ENCODE peak calls at places on chromosomes 13 and 19, in five cellular contexts. O is H1, F is NT2/D1, A is HepG2, X is GM12878. B is an unnamed sample.
A peak's percentile ranks its signal among the peaks of the same experiment; 100 is the strongest.

GRCh38 chr19:33064117-33064777 is 441 bp downstream of the RHPN2 start:
- DNase-seq in O (no peak), F (no peak), A (no peak), X (no peak), B (peak; percentile 44)

GRCh38 chr19:44696939-44697669 is 1.8 kb upstream of the CEACAM16 start:
- DNase-seq in O (no peak), F (no peak), A (no peak), X (no peak), B (no peak)

GRCh38 chr19:355134-355533 is 10.5 kb upstream of the MIER2 start:
- DNase-seq in O (no peak), F (no peak), A (no peak), X (no peak), B (no peak)

GRCh38 chr13:32426191-32426980 is 1.5 kb downstream of the N4BP2L1 start:
- DNase-seq in O (no peak), F (no peak), A (no peak), X (peak; percentile 73), B (no peak)

GRCh38 chr13:84925443-84925842 is 873.8 kb downstream of the SLITRK6 start:
- DNase-seq in O (no peak), F (no peak), A (no peak), X (no peak), B (no peak)

GRCh38 chr13:80168089-80168850 is 172.7 kb downstream of the SPRY2 start:
- DNase-seq in O (no peak), F (no peak), A (no peak), X (no peak), B (no peak)

GRCh38 chr13:106468948-106469590 is 66.4 kb downstream of the EFNB2 start:
- DNase-seq in O (no peak), F (no peak), A (no peak), X (no peak), B (no peak)

GRCh38 chr19:46602392-46603194 is 1.5 kb downstream of the CALM3 start:
- DNase-seq in O (no peak), F (no peak), A (no peak), X (no peak), B (peak; percentile 10)

GRCh38 chr13:50386527-50387123 is 371.4 kb downstream of the KCNRG start:
- DNase-seq in O (no peak), F (no peak), A (no peak), X (no peak), B (peak; percentile 42)

GRCh38 chr19:10643166-10643967 is 10.8 kb upstream of the ILF3 start:
- DNase-seq in O (no peak), F (no peak), A (no peak), X (no peak), B (no peak)

GRCh38 chr13:109979186-109979585 is 192.8 kb upstream of the IRS2 start:
- DNase-seq in O (no peak), F (no peak), A (no peak), X (no peak), B (no peak)

GRCh38 chr19:45498411-45499195 is at the start of gene PPM1N:
- DNase-seq in O (no peak), F (no peak), A (no peak), X (no peak), B (no peak)

GRCh38 chr13:41509996-41510395 is 52.6 kb downstream of the RGCC start:
- DNase-seq in O (no peak), F (no peak), A (no peak), X (no peak), B (no peak)

GRCh38 chr13:113901642-113902041 is 37.8 kb upstream of the GAS6 start:
- DNase-seq in O (no peak), F (no peak), A (no peak), X (no peak), B (no peak)

GRCh38 chr13:113928701-113929627 is 44.9 kb downstream of the C13orf46 start:
- DNase-seq in O (no peak), F (no peak), A (no peak), X (no peak), B (no peak)

GRCh38 chr13:89361909-89362308 is 1690.7 kb downstream of the SLITRK5 start:
- DNase-seq in O (no peak), F (no peak), A (no peak), X (no peak), B (no peak)

GRCh38 chr19:56813531-56813930 is 27.0 kb downstream of the PEG3 start:
- DNase-seq in O (no peak), F (no peak), A (no peak), X (no peak), B (no peak)

GRCh38 chr19:2064788-2065524 is 13.9 kb upstream of the MKNK2 start:
- DNase-seq in O (no peak), F (no peak), A (no peak), X (no peak), B (no peak)

GRCh38 chr13:96621634-96622033 is 372.6 kb downstream of the OXGR1 start:
- DNase-seq in O (no peak), F (no peak), A (no peak), X (no peak), B (no peak)

GRCh38 chr19:12913011-12913561 is 6.0 kb downstream of the SYCE2 start:
- DNase-seq in O (no peak), F (peak; percentile 33), A (peak; percentile 62), X (no peak), B (peak; percentile 45)

GRCh38 chr13:74290324-74290773 is 156.1 kb upstream of the KLF12 start:
- DNase-seq in O (no peak), F (no peak), A (peak; percentile 9), X (no peak), B (peak; percentile 88)

GRCh38 chr19:49704888-49705642 is 14.1 kb downstream of the CPT1C start:
- DNase-seq in O (no peak), F (no peak), A (no peak), X (no peak), B (no peak)

GRCh38 chr13:79659161-79659560 is 178.2 kb downstream of the NDFIP2 start:
- DNase-seq in O (no peak), F (no peak), A (no peak), X (no peak), B (no peak)

GRCh38 chr19:35704218-35704617 is at the start of gene ZBTB32:
- DNase-seq in O (no peak), F (no peak), A (no peak), X (no peak), B (no peak)

GRCh38 chr19:44890366-44891015 is 563 bp upstream of the TOMM40 start:
- DNase-seq in O (peak; percentile 99), F (peak; percentile 98), A (peak; percentile 100), X (peak; percentile 100), B (peak; percentile 96)

GRCh38 chr19:7595466-7596133 is at the start of gene CAMSAP3:
- DNase-seq in O (peak; percentile 31), F (peak; percentile 20), A (peak; percentile 64), X (no peak), B (peak; percentile 68)

GRCh38 chr19:3392480-3392879 is 26.1 kb downstream of the NFIC start:
- DNase-seq in O (no peak), F (no peak), A (no peak), X (no peak), B (no peak)
- TF ChIP-seq SUZ12 in O (no peak), F (no peak), A (no peak), X (no peak), B (no peak)

DNA sequence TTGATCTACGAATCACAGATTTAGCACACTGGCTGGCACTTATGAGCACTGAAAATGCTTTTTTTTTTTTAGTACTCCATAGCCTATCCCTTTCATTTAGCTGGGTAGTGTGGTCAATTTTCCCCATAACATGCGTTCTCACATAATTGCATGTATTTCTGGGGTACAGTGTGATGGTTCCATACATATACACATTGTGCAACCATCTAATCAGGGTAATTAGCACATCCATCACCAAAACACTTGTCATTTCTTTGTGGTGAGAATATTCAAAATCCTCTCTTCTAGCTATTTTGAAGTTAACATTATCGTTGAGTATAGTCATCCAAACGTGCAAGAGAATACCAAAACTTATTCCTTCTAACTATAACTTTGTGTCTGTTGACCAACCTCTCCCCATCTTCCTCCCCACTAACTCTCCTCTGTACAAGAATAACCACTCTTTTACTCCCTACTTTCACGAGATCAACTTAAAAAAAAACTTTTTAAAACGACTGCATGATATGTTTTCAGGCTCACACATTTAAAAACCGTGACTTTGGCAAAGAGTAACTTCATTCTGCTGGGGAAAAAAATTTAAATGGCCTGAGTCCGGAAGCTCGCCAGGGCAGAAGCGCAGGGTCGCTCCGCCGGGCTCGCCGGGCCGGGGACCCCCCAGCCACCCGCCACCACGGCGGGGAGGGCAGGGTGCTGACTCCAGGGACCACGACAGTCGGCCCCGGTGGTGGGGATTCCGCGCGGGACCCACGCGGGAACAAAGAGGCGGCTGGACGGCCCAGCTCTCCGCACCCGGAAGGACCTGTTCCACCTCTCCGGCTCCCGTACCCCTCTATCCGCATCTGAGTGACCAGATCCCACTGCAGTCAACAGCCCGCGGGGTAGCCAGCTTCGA is 867 bp upstream of the UBAC2 start:
- DNase-seq in O (no peak), F (no peak), A (no peak), X (no peak), B (peak; percentile 19)
- TF ChIP-seq SUZ12 in O (no peak), F (no peak), A (no peak), X (no peak), B (no peak)

DNA sequence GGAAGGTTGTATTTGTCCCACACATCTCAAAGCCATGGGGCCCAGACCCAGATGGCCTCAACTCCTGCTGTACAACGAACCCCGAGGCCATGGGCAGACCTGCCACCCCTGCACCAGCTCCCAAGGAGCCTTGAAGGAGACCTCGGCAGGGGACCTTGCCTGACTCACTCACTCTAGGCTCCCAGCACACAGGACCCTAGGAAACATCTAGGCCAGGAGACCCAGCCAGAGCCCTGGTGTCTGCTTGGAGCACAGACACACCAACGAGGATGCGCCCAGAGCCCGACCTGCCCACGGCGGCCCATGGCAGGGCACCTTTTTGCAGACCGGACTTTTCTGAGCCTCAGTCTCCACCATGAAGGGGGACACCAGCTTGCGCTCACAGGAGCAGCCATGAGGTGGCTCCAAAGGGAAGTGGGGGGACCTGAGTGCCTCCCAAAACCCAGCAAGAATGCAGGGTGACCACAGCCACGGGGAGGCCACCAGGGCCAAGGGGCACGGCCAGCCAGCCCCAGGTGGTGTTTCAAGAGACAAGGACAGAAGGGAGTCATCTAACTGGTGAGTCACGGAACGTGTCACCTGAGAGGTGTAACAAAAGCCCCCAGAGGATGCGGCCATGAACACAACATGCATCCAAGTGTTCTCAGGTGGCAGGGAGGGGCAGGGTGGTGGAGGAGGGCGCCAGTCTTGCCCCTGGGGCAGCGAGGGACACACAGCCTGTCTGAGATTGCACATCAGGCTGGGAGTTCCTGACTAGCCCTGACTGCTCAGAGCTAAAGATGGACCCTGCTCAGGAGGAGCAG is 4.9 kb upstream of the CERS1 start:
- DNase-seq in O (no peak), F (no peak), A (no peak), X (no peak), B (no peak)
- TF ChIP-seq SUZ12 in O (no peak), F (no peak), A (no peak), X (no peak), B (no peak)

GRCh38 chr13:20553309-20553708 is 13.6 kb upstream of the IFT88 start:
- DNase-seq in O (no peak), F (no peak), A (peak; percentile 83), X (no peak), B (no peak)

GRCh38 chr13:20546559-20546958 is 20.4 kb upstream of the IFT88 start:
- DNase-seq in O (no peak), F (no peak), A (no peak), X (no peak), B (no peak)

GRCh38 chr13:20547479-20547908 is 19.5 kb upstream of the IFT88 start:
- DNase-seq in O (no peak), F (no peak), A (peak; percentile 89), X (no peak), B (no peak)

GRCh38 chr13:20550799-20551198 is 16.2 kb upstream of the IFT88 start:
- DNase-seq in O (no peak), F (no peak), A (peak; percentile 23), X (no peak), B (no peak)
- TF ChIP-seq SUZ12 in O (no peak), F (no peak), A (no peak), X (no peak), B (no peak)

GRCh38 chr13:111460548-111461444 is 140.4 kb downstream of the TEX29 start:
- DNase-seq in O (peak; percentile 29), F (peak; percentile 52), A (peak; percentile 15), X (no peak), B (peak; percentile 30)
- TF ChIP-seq SUZ12 in O (no peak), F (no peak), A (no peak), X (no peak), B (no peak)